ENCODE peak calls at places on chromosomes 7 and 10, in nine cellular contexts. A is brain microvascular endothelial cell, W is T-helper 9 cell, X is Daoy, Y is Caki2, R is occipital lobe, S is NCI-H2081 treated with DMSO at 0.1 percent for 48 hours, E is hypothalamus, H is tibial artery. J is an unnamed sample.

GRCh38 chr7:8175929-8176369 is 86.0 kb downstream of the ICA1 start:
- DNase-seq in A (no peak), W (no peak), X (no peak), Y (no peak), R (no peak), S (no peak), E (no peak), H (no peak), J (no peak)

GRCh38 chr7:2108501-2109250 is 124.1 kb downstream of the MAD1L1 start:
- DNase-seq in A (no peak), W (no peak), X (no peak), Y (no peak), R (no peak), S (no peak), E (peak; percentile 58), H (no peak), J (no peak)

GRCh38 chr7:379456-380225 is 89.7 kb downstream of the FOXL3 start:
- DNase-seq in A (no peak), W (no peak), X (peak; percentile 48), Y (peak; percentile 14), R (no peak), S (no peak), E (no peak), H (no peak), J (peak; percentile 3)

GRCh38 chr7:130887182-130888016 is 153.4 kb upstream of the KLF14 start:
- DNase-seq in A (peak; percentile 67), W (no peak), X (peak; percentile 92), Y (peak; percentile 81), R (no peak), S (no peak), E (no peak), H (no peak), J (peak; percentile 96)

GRCh38 chr10:92382631-92383030 is 91.7 kb downstream of the MARCHF5 start:
- DNase-seq in A (no peak), W (no peak), X (no peak), Y (no peak), R (no peak), S (no peak), E (no peak), H (no peak), J (no peak)

GRCh38 chr10:123677556-123677955 is 11.4 kb downstream of the GPR26 start:
- DNase-seq in A (no peak), W (no peak), X (no peak), Y (no peak), R (no peak), S (no peak), E (no peak), H (no peak), J (no peak)

GRCh38 chr10:131898713-131899112 is 2.1 kb upstream of the PPP2R2D start:
- DNase-seq in A (no peak), W (no peak), X (no peak), Y (no peak), R (no peak), S (no peak), E (no peak), H (no peak), J (no peak)

GRCh38 chr7:122327969-122328368 is 23.4 kb upstream of the FEZF1 start:
- DNase-seq in A (no peak), W (no peak), X (no peak), Y (no peak), R (no peak), S (no peak), E (no peak), H (no peak), J (no peak)

GRCh38 chr10:17427201-17427600 is 27.2 kb downstream of the ST8SIA6 start:
- DNase-seq in A (no peak), W (no peak), X (no peak), Y (no peak), R (no peak), S (no peak), E (no peak), H (no peak), J (no peak)

GRCh38 chr7:104814671-104815400 is 199.2 kb upstream of the KMT2E start:
- DNase-seq in A (no peak), W (no peak), X (no peak), Y (no peak), R (no peak), S (no peak), E (peak; percentile 9), H (no peak), J (no peak)

GRCh38 chr10:69504576-69505250 is 53.4 kb downstream of the TSPAN15 start:
- DNase-seq in A (no peak), W (no peak), X (no peak), Y (no peak), R (no peak), S (no peak), E (no peak), H (peak; percentile 54), J (peak; percentile 37)

GRCh38 chr10:33402748-33403147 is 68.3 kb upstream of the NRP1 start:
- DNase-seq in A (no peak), W (no peak), X (no peak), Y (no peak), R (no peak), S (no peak), E (no peak), H (no peak), J (no peak)

GRCh38 chr10:125264752-125265578 is 104.6 kb upstream of the CTBP2 start:
- DNase-seq in A (no peak), W (no peak), X (no peak), Y (no peak), R (no peak), S (no peak), E (no peak), H (no peak), J (no peak)

GRCh38 chr7:78760620-78761355 is 692.7 kb downstream of the MAGI2 start:
- DNase-seq in A (no peak), W (no peak), X (no peak), Y (peak; percentile 8), R (no peak), S (no peak), E (no peak), H (no peak), J (no peak)

GRCh38 chr7:116582806-116583444 is 58.1 kb downstream of the CAV1 start:
- DNase-seq in A (peak; percentile 89), W (no peak), X (peak; percentile 71), Y (no peak), R (no peak), S (no peak), E (no peak), H (peak; percentile 73), J (peak; percentile 94)

GRCh38 chr10:92054807-92055206 is 131.2 kb downstream of the BTAF1 start:
- DNase-seq in A (no peak), W (no peak), X (no peak), Y (no peak), R (no peak), S (no peak), E (no peak), H (no peak), J (no peak)

GRCh38 chr10:101267776-101268175 is 38.5 kb upstream of the LBX1 start:
- DNase-seq in A (no peak), W (no peak), X (no peak), Y (no peak), R (no peak), S (no peak), E (no peak), H (no peak), J (no peak)

GRCh38 chr10:131312261-131312801 is 810 bp upstream of the TCERG1L start:
- DNase-seq in A (no peak), W (no peak), X (peak; percentile 70), Y (no peak), R (no peak), S (no peak), E (no peak), H (no peak), J (no peak)

GRCh38 chr7:100464210-100464660 is at the start of gene SPACDR:
- DNase-seq in A (peak; percentile 27), W (no peak), X (no peak), Y (no peak), R (no peak), S (no peak), E (no peak), H (no peak), J (peak; percentile 65)

GRCh38 chr10:22444219-22444788 is 99.0 kb downstream of the SPAG6 start:
- DNase-seq in A (no peak), W (no peak), X (no peak), Y (no peak), R (no peak), S (no peak), E (no peak), H (no peak), J (no peak)

GRCh38 chr10:108037061-108037460 is 872.6 kb upstream of the SORCS1 start:
- DNase-seq in A (no peak), W (no peak), X (no peak), Y (no peak), R (no peak), S (no peak), E (no peak), H (no peak), J (no peak)

GRCh38 chr7:84647797-84648762 is 453.5 kb upstream of the SEMA3A start:
- DNase-seq in A (peak; percentile 74), W (no peak), X (peak; percentile 11), Y (peak; percentile 8), R (no peak), S (no peak), E (no peak), H (no peak), J (peak; percentile 80)

GRCh38 chr10:60810437-60811182 is 32.3 kb downstream of the CDK1 start:
- DNase-seq in A (peak; percentile 48), W (no peak), X (no peak), Y (no peak), R (no peak), S (no peak), E (no peak), H (no peak), J (peak; percentile 47)

GRCh38 chr7:156127166-156128134 is 315.2 kb upstream of the SHH start:
- DNase-seq in A (no peak), W (no peak), X (peak; percentile 35), Y (no peak), R (no peak), S (no peak), E (no peak), H (no peak), J (no peak)

GRCh38 chr7:8254667-8255066 is 7.3 kb downstream of the ICA1 start:
- DNase-seq in A (no peak), W (no peak), X (no peak), Y (no peak), R (no peak), S (peak; percentile 45), E (no peak), H (no peak), J (no peak)